ENCODE peak calls at places on chromosomes 4 and X, in seven cellular contexts. E, O, Z, R, S, B and J are unnamed samples.

GRCh38 chrX:136250191-136251041 is 784 bp downstream of the MAP7D3 start:
- DNase-seq in Z (no peak), B (peak), R (no peak), E (peak), O (peak), S (no peak), J (no peak)

GRCh38 chr4:78591404-78591803 is 39.8 kb downstream of the ANXA3 start:
- DNase-seq in S (no peak), B (no peak), O (no peak), E (no peak), Z (no peak), R (no peak), J (no peak)

GRCh38 chrX:115344885-115345653 is 55.6 kb downstream of the LUZP4 start:
- DNase-seq in O (no peak), R (no peak), S (peak), E (no peak), Z (peak), B (peak), J (no peak)

GRCh38 chrX:4764888-4765287 is 1051.4 kb upstream of the PRKX start:
- DNase-seq in Z (no peak), O (no peak), S (no peak), B (no peak), R (no peak), E (no peak), J (no peak)

GRCh38 chr4:46432923-46433322 is 43.0 kb upstream of the GABRA2 start:
- DNase-seq in R (no peak), E (no peak), Z (no peak), O (no peak), S (no peak), B (no peak), J (no peak)

GRCh38 chr4:106329027-106329618 is 12.8 kb downstream of the AIMP1 start:
- DNase-seq in R (no peak), S (peak), B (peak), O (no peak), Z (no peak), E (no peak), J (no peak)

GRCh38 chr4:78205601-78206000 is 148.5 kb downstream of the FRAS1 start:
- DNase-seq in Z (no peak), S (no peak), B (no peak), R (no peak), O (no peak), E (no peak), J (no peak)

GRCh38 chrX:42869659-42870476 is 91.9 kb upstream of the PPP1R2C start:
- DNase-seq in S (no peak), B (no peak), Z (no peak), E (no peak), R (no peak), O (no peak), J (no peak)

GRCh38 chr4:6492861-6493667 is 20.6 kb upstream of the PPP2R2C start:
- DNase-seq in E (no peak), O (no peak), Z (no peak), R (no peak), B (no peak), S (no peak), J (no peak)

GRCh38 chrX:24491741-24492140 is 26.7 kb downstream of the PDK3 start:
- DNase-seq in B (no peak), R (no peak), O (no peak), Z (no peak), S (no peak), E (no peak), J (no peak)